ENCODE peak calls at places on chromosomes 6 and 20, in five cellular contexts. G is GM12878, M is K562, I is HepG2, V is H1. F is an unnamed sample.
A peak's percentile ranks its signal among the peaks of the same experiment; 100 is the strongest.

GRCh38 chr6:170176621-170177382 is 114.1 kb downstream of the DLL1 start:
- DNase-seq in G (no peak), M (no peak), V (no peak), I (no peak), F (no peak)

GRCh38 chr20:32845786-32846185 is 12.9 kb upstream of the EFCAB8 start:
- DNase-seq in M (no peak), G (no peak), I (peak; percentile 66), V (no peak), F (no peak)

GRCh38 chr6:56710967-56711366 is 68.3 kb upstream of the DST start:
- DNase-seq in G (no peak), I (no peak), V (no peak), M (no peak), F (no peak)

GRCh38 chr6:162026843-162027242 is 700.7 kb downstream of the PRKN start:
- DNase-seq in I (no peak), M (no peak), G (no peak), V (no peak), F (no peak)

GRCh38 chr20:48782901-48783308 is 44.9 kb downstream of the PREX1 start:
- DNase-seq in V (no peak), M (no peak), G (no peak), I (no peak), F (no peak)

GRCh38 chr6:143325379-143326140 is 124.9 kb downstream of the ADAT2 start:
- DNase-seq in V (no peak), I (no peak), G (no peak), M (no peak), F (no peak)

GRCh38 chr6:17385660-17386059 is 7.7 kb upstream of the CAP2 start:
- DNase-seq in M (no peak), V (no peak), I (no peak), G (no peak), F (no peak)

GRCh38 chr20:45934046-45934586 is 367 bp upstream of the PCIF1 start:
- DNase-seq in M (no peak), V (peak; percentile 57), G (no peak), I (no peak), F (peak; percentile 15)

GRCh38 chr6:128560966-128561365 is 40.6 kb upstream of the PTPRK start:
- DNase-seq in M (no peak), V (no peak), I (no peak), G (no peak), F (no peak)

GRCh38 chr6:152130441-152130840 is 323.0 kb downstream of the ESR1 start:
- DNase-seq in G (no peak), V (no peak), M (no peak), I (no peak), F (no peak)

GRCh38 chr6:109793793-109794192 is 102.7 kb downstream of the FIG4 start:
- DNase-seq in G (no peak), M (peak; percentile 22), I (no peak), V (no peak), F (peak; percentile 83)

GRCh38 chr6:148979006-148979901 is 232.4 kb downstream of the UST start:
- DNase-seq in V (no peak), I (peak; percentile 93), G (no peak), M (no peak), F (no peak)

GRCh38 chr6:38034269-38034914 is 214.9 kb downstream of the ZFAND3 start:
- DNase-seq in V (no peak), M (no peak), G (no peak), I (peak; percentile 18), F (peak; percentile 23)

GRCh38 chr6:1686117-1687098 is 76.7 kb downstream of the FOXC1 start:
- DNase-seq in V (no peak), G (no peak), M (no peak), I (no peak), F (no peak)

GRCh38 chr6:135063926-135064325 is 9.3 kb upstream of the HBS1L start:
- DNase-seq in V (no peak), G (no peak), M (no peak), I (no peak), F (no peak)

GRCh38 chr20:12956303-12956702 is 52.5 kb upstream of the SPTLC3 start:
- DNase-seq in V (no peak), I (no peak), G (no peak), M (no peak), F (no peak)

GRCh38 chr6:27332692-27333641 is 20.9 kb upstream of the POM121L2 start:
- DNase-seq in V (peak; percentile 13), M (peak; percentile 84), G (peak; percentile 24), I (peak; percentile 75), F (peak; percentile 76)

GRCh38 chr6:6466967-6467761 is 121.4 kb upstream of the LY86 start:
- DNase-seq in I (no peak), V (no peak), M (no peak), G (no peak), F (no peak)

DNA sequence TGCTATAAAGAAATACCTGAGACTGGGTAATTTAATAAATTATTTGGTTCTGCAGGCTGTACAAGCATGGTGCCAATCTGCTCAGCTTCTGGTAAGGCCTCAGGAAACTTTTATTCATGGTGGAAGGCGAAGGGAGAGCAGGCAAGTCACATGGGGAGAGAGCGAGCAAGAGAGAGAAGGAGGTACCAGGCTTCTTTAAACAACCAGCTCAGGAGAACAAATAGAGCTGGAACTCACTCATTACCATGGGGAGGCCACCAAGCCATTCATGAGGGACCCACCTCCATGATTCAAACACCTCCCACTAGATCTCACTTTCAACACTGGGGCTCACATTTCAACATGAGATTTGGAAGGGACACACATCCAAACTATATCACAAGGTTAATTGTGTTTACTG is 44.9 kb upstream of the CRISP1 start:
- DNase-seq in G (no peak), M (no peak), V (no peak), I (no peak), F (no peak)
- H3K4me3 ChIP-seq in G (no peak overlapping the region), M (no peak overlapping the region), V (no peak overlapping the region), I (no peak overlapping the region), F (no peak overlapping the region)

DNA sequence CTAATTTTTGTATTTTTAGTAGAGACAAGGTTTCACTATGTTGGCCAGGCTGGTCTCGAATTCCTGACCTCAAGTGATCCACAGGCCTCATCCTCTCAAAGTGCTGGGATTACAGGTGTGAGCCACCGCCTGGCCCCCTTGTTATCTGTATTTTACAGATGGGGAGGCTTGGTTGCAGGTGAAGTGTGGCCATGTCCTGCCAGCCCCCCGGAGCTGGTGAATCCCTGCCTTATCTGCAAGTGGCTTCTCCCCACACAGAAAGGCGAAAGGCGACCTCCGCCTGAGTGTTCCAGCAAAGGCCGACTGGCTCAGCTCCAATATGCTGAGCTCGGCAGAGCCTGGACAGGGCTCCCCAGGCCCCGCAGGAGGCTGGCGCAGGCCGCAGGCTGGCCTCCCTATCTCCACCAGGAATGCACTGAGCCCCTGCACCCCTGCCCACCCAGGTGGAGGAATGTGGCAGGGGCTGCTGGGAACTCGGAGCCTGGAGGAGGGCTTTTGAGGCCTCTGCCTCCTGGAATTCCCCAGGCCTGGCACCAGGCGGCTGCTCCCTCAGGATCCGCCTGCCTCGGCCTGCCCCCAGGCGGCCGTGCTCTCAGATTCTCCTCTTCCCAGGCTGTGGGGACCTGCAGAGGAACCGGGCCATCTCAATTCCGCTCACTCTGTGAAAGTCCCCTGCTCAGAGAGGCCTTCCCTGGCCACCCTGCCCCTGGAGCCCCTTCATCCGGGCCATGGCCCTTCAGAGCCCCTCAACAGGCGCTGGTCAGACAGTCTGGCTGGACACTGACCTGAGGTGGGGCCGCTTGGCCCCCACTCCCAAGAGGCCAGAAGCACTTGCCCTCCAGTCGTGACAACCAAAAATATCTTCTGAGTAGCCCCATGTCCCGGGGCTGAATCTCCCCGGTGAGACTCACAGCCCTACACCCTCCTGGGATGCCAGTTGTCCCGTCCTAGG is 9.3 kb upstream of the LAMA5 start:
- DNase-seq in I (peak; percentile 92), M (no peak), G (no peak), V (peak; percentile 78), F (no peak)
- TF ChIP-seq ATF3 in I (peak; percentile 9), M (no peak), G (no peak), V (no peak), F (no peak)

GRCh38 chr20:64176548-64177419 is 12.5 kb downstream of the MYT1 start:
- DNase-seq in M (no peak), G (no peak), V (no peak), I (no peak), F (no peak)
- H3K4me3 ChIP-seq in M (no peak overlapping the region), G (no peak overlapping the region), V (peak overlapping the region; percentile 7), I (no peak overlapping the region), F (no peak overlapping the region)

GRCh38 chr6:31114540-31114876 is at the start of gene PSORS1C1:
- DNase-seq in G (no peak), M (no peak), I (peak; percentile 49), V (no peak), F (peak; percentile 90)
- TF ChIP-seq ATF3 in G (no peak), M (no peak), I (no peak), V (no peak), F (no peak)

DNA sequence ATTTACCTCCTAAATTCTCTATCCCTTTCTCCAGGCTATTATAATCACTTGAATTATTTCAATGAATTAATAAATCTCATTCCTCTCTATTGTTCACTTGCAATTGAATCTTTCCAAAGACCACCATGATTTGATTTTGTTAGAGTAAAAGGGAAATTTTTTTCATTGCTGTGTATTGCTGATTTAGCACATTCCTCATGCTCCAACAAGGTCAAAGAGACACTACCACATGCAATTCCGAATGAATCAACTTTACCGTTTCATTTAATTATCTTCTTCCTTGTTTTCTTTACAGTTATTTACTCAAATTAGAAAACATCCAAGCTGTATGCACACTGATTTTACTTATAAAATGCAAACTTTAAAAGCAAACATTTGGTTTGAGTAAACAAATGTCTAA is 999 bp downstream of the KIAA0408 start:
- DNase-seq in M (no peak), I (no peak), V (no peak), G (no peak), F (no peak)
- H3K4me3 ChIP-seq in M (no peak overlapping the region), I (no peak overlapping the region), V (no peak overlapping the region), G (no peak overlapping the region), F (no peak overlapping the region)